ENCODE peak calls at places on chromosomes 6 and 20, in seven cellular contexts. One of them, this sample, is unnamed.

GRCh38 chr20:41649489-41649888 is 31.3 kb upstream of the CHD6 start:
- DNase-seq in GM06990: no peak
- DNase-seq in lung: no peak
- DNase-seq in Right ventricle myocardium superior: no peak
- DNase-seq in neuronal stem cell: no peak
- DNase-seq in kidney epithelial cell: no peak
- DNase-seq in endothelial cell of umbilical vein: no peak
- DNase-seq in this sample: no peak

GRCh38 chr20:18688676-18689075 is 100.8 kb downstream of the DTD1 start:
- DNase-seq in Right ventricle myocardium superior: no peak
- DNase-seq in endothelial cell of umbilical vein: no peak
- DNase-seq in neuronal stem cell: no peak
- DNase-seq in kidney epithelial cell: no peak
- DNase-seq in lung: peak
- DNase-seq in GM06990: no peak
- DNase-seq in this sample: no peak

GRCh38 chr20:31746068-31746878 is 7.2 kb downstream of the TPX2 start:
- DNase-seq in endothelial cell of umbilical vein: no peak
- DNase-seq in kidney epithelial cell: no peak
- DNase-seq in Right ventricle myocardium superior: no peak
- DNase-seq in neuronal stem cell: no peak
- DNase-seq in lung: no peak
- DNase-seq in GM06990: no peak
- DNase-seq in this sample: no peak

GRCh38 chr6:137033828-137034227 is 10.9 kb downstream of the IL20RA start:
- DNase-seq in kidney epithelial cell: no peak
- DNase-seq in Right ventricle myocardium superior: no peak
- DNase-seq in endothelial cell of umbilical vein: no peak
- DNase-seq in GM06990: peak
- DNase-seq in lung: no peak
- DNase-seq in neuronal stem cell: no peak
- DNase-seq in this sample: no peak

GRCh38 chr20:45300961-45301360 is 5.7 kb upstream of the RBPJL start:
- DNase-seq in GM06990: no peak
- DNase-seq in Right ventricle myocardium superior: no peak
- DNase-seq in neuronal stem cell: no peak
- DNase-seq in kidney epithelial cell: no peak
- DNase-seq in lung: no peak
- DNase-seq in endothelial cell of umbilical vein: peak
- DNase-seq in this sample: no peak

GRCh38 chr6:167806061-167806700 is 20.5 kb upstream of the AFDN start:
- DNase-seq in lung: no peak
- DNase-seq in GM06990: no peak
- DNase-seq in endothelial cell of umbilical vein: no peak
- DNase-seq in kidney epithelial cell: no peak
- DNase-seq in neuronal stem cell: no peak
- DNase-seq in Right ventricle myocardium superior: no peak
- DNase-seq in this sample: no peak

GRCh38 chr20:25042531-25043498 is 15.1 kb downstream of the ACSS1 start:
- DNase-seq in GM06990: peak
- DNase-seq in Right ventricle myocardium superior: peak
- DNase-seq in kidney epithelial cell: no peak
- DNase-seq in lung: peak
- DNase-seq in endothelial cell of umbilical vein: no peak
- DNase-seq in neuronal stem cell: no peak
- DNase-seq in this sample: peak

GRCh38 chr6:158760618-158761250 is 58.4 kb downstream of the EZR start:
- DNase-seq in lung: no peak
- DNase-seq in endothelial cell of umbilical vein: no peak
- DNase-seq in kidney epithelial cell: no peak
- DNase-seq in GM06990: no peak
- DNase-seq in neuronal stem cell: no peak
- DNase-seq in Right ventricle myocardium superior: no peak
- DNase-seq in this sample: no peak

GRCh38 chr6:37693079-37693478 is 4.6 kb downstream of the MDGA1 start:
- DNase-seq in neuronal stem cell: no peak
- DNase-seq in GM06990: no peak
- DNase-seq in endothelial cell of umbilical vein: no peak
- DNase-seq in Right ventricle myocardium superior: no peak
- DNase-seq in kidney epithelial cell: no peak
- DNase-seq in lung: no peak
- DNase-seq in this sample: no peak

GRCh38 chr6:165777680-165778079 is 114.6 kb upstream of the PDE10A start:
- DNase-seq in GM06990: no peak
- DNase-seq in Right ventricle myocardium superior: no peak
- DNase-seq in neuronal stem cell: no peak
- DNase-seq in endothelial cell of umbilical vein: no peak
- DNase-seq in kidney epithelial cell: no peak
- DNase-seq in lung: no peak
- DNase-seq in this sample: no peak

GRCh38 chr6:170278743-170279094 is 12.2 kb downstream of the DLL1 start:
- DNase-seq in endothelial cell of umbilical vein: no peak
- DNase-seq in GM06990: no peak
- DNase-seq in Right ventricle myocardium superior: no peak
- DNase-seq in kidney epithelial cell: no peak
- DNase-seq in lung: no peak
- DNase-seq in neuronal stem cell: no peak
- DNase-seq in this sample: no peak

GRCh38 chr20:38995536-38996044 is 33.4 kb downstream of the DHX35 start:
- DNase-seq in GM06990: no peak
- DNase-seq in kidney epithelial cell: no peak
- DNase-seq in neuronal stem cell: no peak
- DNase-seq in Right ventricle myocardium superior: no peak
- DNase-seq in endothelial cell of umbilical vein: no peak
- DNase-seq in lung: no peak
- DNase-seq in this sample: no peak

GRCh38 chr6:149771185-149771584 is 21.6 kb downstream of the PCMT1 start:
- DNase-seq in neuronal stem cell: no peak
- DNase-seq in Right ventricle myocardium superior: no peak
- DNase-seq in endothelial cell of umbilical vein: no peak
- DNase-seq in kidney epithelial cell: no peak
- DNase-seq in lung: no peak
- DNase-seq in GM06990: no peak
- DNase-seq in this sample: no peak

GRCh38 chr6:33610779-33611421 is 10.2 kb upstream of the ITPR3 start:
- DNase-seq in GM06990: no peak
- DNase-seq in Right ventricle myocardium superior: peak
- DNase-seq in kidney epithelial cell: no peak
- DNase-seq in endothelial cell of umbilical vein: no peak
- DNase-seq in lung: no peak
- DNase-seq in neuronal stem cell: no peak
- DNase-seq in this sample: no peak

GRCh38 chr20:58219342-58219700 is 9.1 kb downstream of the ANKRD60 start:
- DNase-seq in lung: no peak
- DNase-seq in Right ventricle myocardium superior: no peak
- DNase-seq in neuronal stem cell: no peak
- DNase-seq in kidney epithelial cell: no peak
- DNase-seq in endothelial cell of umbilical vein: no peak
- DNase-seq in GM06990: no peak
- DNase-seq in this sample: no peak

GRCh38 chr6:163655217-163656121 is 241.0 kb downstream of the QKI start:
- DNase-seq in GM06990: no peak
- DNase-seq in endothelial cell of umbilical vein: no peak
- DNase-seq in Right ventricle myocardium superior: no peak
- DNase-seq in neuronal stem cell: no peak
- DNase-seq in kidney epithelial cell: no peak
- DNase-seq in lung: no peak
- DNase-seq in this sample: no peak

GRCh38 chr20:20931024-20931423 is 175.1 kb downstream of the LINC00237 start:
- DNase-seq in endothelial cell of umbilical vein: no peak
- DNase-seq in lung: no peak
- DNase-seq in kidney epithelial cell: no peak
- DNase-seq in neuronal stem cell: no peak
- DNase-seq in Right ventricle myocardium superior: no peak
- DNase-seq in GM06990: no peak
- DNase-seq in this sample: no peak

GRCh38 chr6:134920422-134920821 is 29.5 kb downstream of the ALDH8A1 start:
- DNase-seq in Right ventricle myocardium superior: no peak
- DNase-seq in kidney epithelial cell: no peak
- DNase-seq in GM06990: no peak
- DNase-seq in endothelial cell of umbilical vein: peak
- DNase-seq in neuronal stem cell: no peak
- DNase-seq in lung: no peak
- DNase-seq in this sample: no peak

GRCh38 chr6:38638941-38639497 is 710 bp downstream of the BTBD9 start:
- DNase-seq in Right ventricle myocardium superior: peak
- DNase-seq in endothelial cell of umbilical vein: peak
- DNase-seq in neuronal stem cell: no peak
- DNase-seq in kidney epithelial cell: peak
- DNase-seq in GM06990: no peak
- DNase-seq in lung: peak
- DNase-seq in this sample: peak

GRCh38 chr6:63637865-63638445 is 2.4 kb downstream of the PHF3 start:
- DNase-seq in lung: no peak
- DNase-seq in GM06990: no peak
- DNase-seq in Right ventricle myocardium superior: no peak
- DNase-seq in neuronal stem cell: no peak
- DNase-seq in kidney epithelial cell: no peak
- DNase-seq in endothelial cell of umbilical vein: no peak
- DNase-seq in this sample: no peak

GRCh38 chr6:24126586-24127192 is 674 bp downstream of the NRSN1 start:
- DNase-seq in Right ventricle myocardium superior: no peak
- DNase-seq in kidney epithelial cell: peak
- DNase-seq in neuronal stem cell: peak
- DNase-seq in GM06990: no peak
- DNase-seq in endothelial cell of umbilical vein: peak
- DNase-seq in lung: peak
- DNase-seq in this sample: no peak

GRCh38 chr6:56865081-56865875 is 89.6 kb upstream of the BEND6 start:
- DNase-seq in neuronal stem cell: no peak
- DNase-seq in lung: no peak
- DNase-seq in endothelial cell of umbilical vein: no peak
- DNase-seq in Right ventricle myocardium superior: no peak
- DNase-seq in GM06990: no peak
- DNase-seq in kidney epithelial cell: no peak
- DNase-seq in this sample: no peak

GRCh38 chr6:36423101-36423824 is 19.4 kb downstream of the PXT1 start:
- DNase-seq in lung: peak
- DNase-seq in Right ventricle myocardium superior: peak
- DNase-seq in neuronal stem cell: peak
- DNase-seq in endothelial cell of umbilical vein: peak
- DNase-seq in GM06990: peak
- DNase-seq in kidney epithelial cell: peak
- DNase-seq in this sample: peak

GRCh38 chr6:145031962-145032361 is 703.4 kb downstream of the EPM2A start:
- DNase-seq in GM06990: no peak
- DNase-seq in Right ventricle myocardium superior: no peak
- DNase-seq in neuronal stem cell: no peak
- DNase-seq in lung: no peak
- DNase-seq in kidney epithelial cell: no peak
- DNase-seq in endothelial cell of umbilical vein: no peak
- DNase-seq in this sample: no peak

GRCh38 chr20:40287683-40288082 is 401.4 kb downstream of the MAFB start:
- DNase-seq in neuronal stem cell: no peak
- DNase-seq in kidney epithelial cell: no peak
- DNase-seq in GM06990: no peak
- DNase-seq in lung: no peak
- DNase-seq in endothelial cell of umbilical vein: no peak
- DNase-seq in Right ventricle myocardium superior: no peak
- DNase-seq in this sample: no peak

GRCh38 chr6:14758421-14759043 is 487.3 kb upstream of the JARID2 start:
- DNase-seq in neuronal stem cell: no peak
- DNase-seq in kidney epithelial cell: no peak
- DNase-seq in lung: no peak
- DNase-seq in Right ventricle myocardium superior: no peak
- DNase-seq in GM06990: no peak
- DNase-seq in endothelial cell of umbilical vein: no peak
- DNase-seq in this sample: no peak

GRCh38 chr20:51392625-51393186 is 149.8 kb downstream of the NFATC2 start:
- DNase-seq in Right ventricle myocardium superior: no peak
- DNase-seq in kidney epithelial cell: no peak
- DNase-seq in GM06990: no peak
- DNase-seq in endothelial cell of umbilical vein: no peak
- DNase-seq in lung: no peak
- DNase-seq in neuronal stem cell: no peak
- DNase-seq in this sample: no peak

GRCh38 chr20:22719250-22719649 is 134.9 kb upstream of the FOXA2 start:
- DNase-seq in lung: no peak
- DNase-seq in neuronal stem cell: no peak
- DNase-seq in GM06990: no peak
- DNase-seq in endothelial cell of umbilical vein: no peak
- DNase-seq in Right ventricle myocardium superior: no peak
- DNase-seq in kidney epithelial cell: no peak
- DNase-seq in this sample: no peak

GRCh38 chr6:14108571-14109410 is 8.8 kb upstream of the CD83 start:
- DNase-seq in neuronal stem cell: no peak
- DNase-seq in endothelial cell of umbilical vein: no peak
- DNase-seq in Right ventricle myocardium superior: peak
- DNase-seq in lung: peak
- DNase-seq in kidney epithelial cell: no peak
- DNase-seq in GM06990: peak
- DNase-seq in this sample: no peak

GRCh38 chr6:89008299-89008698 is 44.9 kb upstream of the RNGTT start:
- DNase-seq in endothelial cell of umbilical vein: no peak
- DNase-seq in GM06990: no peak
- DNase-seq in Right ventricle myocardium superior: no peak
- DNase-seq in lung: no peak
- DNase-seq in kidney epithelial cell: no peak
- DNase-seq in neuronal stem cell: no peak
- DNase-seq in this sample: no peak

GRCh38 chr6:113857565-113858066 is 471 bp downstream of the MARCKS start:
- DNase-seq in Right ventricle myocardium superior: peak
- DNase-seq in neuronal stem cell: peak
- DNase-seq in GM06990: peak
- DNase-seq in lung: no peak
- DNase-seq in endothelial cell of umbilical vein: no peak
- DNase-seq in kidney epithelial cell: no peak
- DNase-seq in this sample: no peak

GRCh38 chr6:130136803-130137202 is 85.9 kb downstream of the SAMD3 start:
- DNase-seq in GM06990: no peak
- DNase-seq in Right ventricle myocardium superior: no peak
- DNase-seq in neuronal stem cell: no peak
- DNase-seq in kidney epithelial cell: no peak
- DNase-seq in endothelial cell of umbilical vein: no peak
- DNase-seq in lung: no peak
- DNase-seq in this sample: no peak